ENCODE peak calls at places on chromosomes 11 and 22, in four cellular contexts. R, H, E and F are unnamed samples.

GRCh38 chr22:37331034-37331428 is 48.7 kb downstream of the CYTH4 start:
- DNase-seq in E (no peak), R (no peak), H (no peak), F (no peak)

GRCh38 chr11:78419327-78419726 is 1.7 kb upstream of the GAB2 start:
- DNase-seq in H (no peak), E (no peak), R (peak; percentile 86), F (peak; percentile 50)

GRCh38 chr11:12100886-12101285 is 9.5 kb upstream of the MICAL2 start:
- DNase-seq in E (no peak), R (no peak), H (no peak), F (peak; percentile 79)

GRCh38 chr11:18668131-18668530 is 30.4 kb upstream of the TMEM86A start:
- DNase-seq in R (no peak), E (no peak), H (no peak), F (no peak)

GRCh38 chr11:8802263-8802662 is 108.7 kb upstream of the AKIP1 start:
- DNase-seq in R (no peak), H (no peak), E (no peak), F (no peak)

GRCh38 chr22:45757068-45757467 is 85.4 kb downstream of the ATXN10 start:
- DNase-seq in E (peak; percentile 87), H (no peak), R (peak; percentile 71), F (no peak)

GRCh38 chr11:76750067-76750466 is 33.1 kb upstream of the TSKU start:
- DNase-seq in R (no peak), E (no peak), H (no peak), F (no peak)

GRCh38 chr11:124877631-124878496 is 12.6 kb downstream of the ROBO3 start:
- DNase-seq in E (no peak), H (peak; percentile 46), R (peak; percentile 64), F (no peak)

GRCh38 chr11:19393941-19394340 is 153.2 kb upstream of the E2F8 start:
- DNase-seq in H (no peak), E (no peak), R (no peak), F (no peak)

GRCh38 chr11:128772814-128773213 is 78.9 kb downstream of the FLI1 start:
- DNase-seq in H (peak; percentile 72), R (no peak), E (no peak), F (peak; percentile 82)

GRCh38 chr11:3128356-3129180 is 36.5 kb downstream of the OSBPL5 start:
- DNase-seq in H (no peak), R (peak; percentile 62), E (no peak), F (peak; percentile 38)

GRCh38 chr11:57386178-57386945 is 4.1 kb downstream of the PRG2 start:
- DNase-seq in E (no peak), H (no peak), R (no peak), F (no peak)

GRCh38 chr11:10348650-10349280 is 43.9 kb downstream of the ADM start:
- DNase-seq in H (no peak), R (no peak), E (no peak), F (no peak)

GRCh38 chr11:46240861-46241260 is 36.6 kb upstream of the CREB3L1 start:
- DNase-seq in H (no peak), R (no peak), E (no peak), F (no peak)

DNA sequence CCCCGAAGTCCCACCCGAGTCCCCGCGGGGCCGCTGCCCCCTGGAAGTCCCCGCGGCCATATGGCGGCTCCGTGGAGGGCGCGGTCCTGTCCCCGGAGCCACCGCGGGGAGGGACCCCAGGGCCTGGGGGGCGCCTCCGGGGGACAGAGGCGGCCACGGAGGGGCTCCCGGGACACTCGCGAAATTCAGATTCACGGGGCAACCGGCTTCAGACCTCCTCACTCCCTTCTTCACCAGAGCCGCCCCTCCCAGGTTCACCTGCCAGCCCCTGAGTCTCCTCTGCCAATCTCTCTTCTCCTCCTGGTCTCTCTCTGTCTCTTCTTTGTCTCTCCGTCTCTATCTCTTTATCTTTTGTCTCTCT is 28.2 kb upstream of the TOLLIP start:
- DNase-seq in R (peak; percentile 58), E (no peak), H (no peak), F (no peak)
- H3K4me3 ChIP-seq in R (peak overlapping the region; percentile 60), E (no peak overlapping the region), H (no peak overlapping the region), F (no peak overlapping the region)

GRCh38 chr11:74642912-74643311 is 50.5 kb downstream of the POLD3 start:
- DNase-seq in R (no peak), E (no peak), H (no peak), F (no peak)
- H3K36me3 ChIP-seq in R (no peaks in the 10 kb centered on the region), E (peaks cover 4% of the 10 kb centered on the region), H (no peaks in the 10 kb centered on the region), F (peaks cover 45% of the 10 kb centered on the region)

GRCh38 chr11:75198278-75198948 is 42.2 kb upstream of the TPBGL start:
- DNase-seq in E (no peak), H (no peak), R (peak; percentile 57), F (no peak)
- H3K27me3 ChIP-seq in E (no peaks in the 10 kb centered on the region), H (no peaks in the 10 kb centered on the region), R (no peaks in the 10 kb centered on the region), F (no peaks in the 10 kb centered on the region)

GRCh38 chr11:121422675-121423074 is 29.4 kb upstream of the SORL1 start:
- DNase-seq in R (no peak), E (no peak), H (no peak), F (no peak)

GRCh38 chr11:121429556-121429955 is 22.6 kb upstream of the SORL1 start:
- DNase-seq in E (no peak), R (no peak), H (no peak), F (no peak)

GRCh38 chr11:121431820-121432526 is 20.1 kb upstream of the SORL1 start:
- DNase-seq in H (no peak), R (no peak), E (no peak), F (no peak)

GRCh38 chr11:121425818-121426217 is 26.3 kb upstream of the SORL1 start:
- DNase-seq in H (no peak), R (no peak), E (no peak), F (no peak)

GRCh38 chr11:121426476-121427454 is 25.3 kb upstream of the SORL1 start:
- DNase-seq in E (peak; percentile 55), H (peak; percentile 77), R (peak; percentile 67), F (peak; percentile 68)
- H3K4me3 ChIP-seq in E (peak overlapping the region; percentile 16), H (peak overlapping the region; percentile 18), R (peak overlapping the region; percentile 41), F (peak overlapping the region; percentile 42)

DNA sequence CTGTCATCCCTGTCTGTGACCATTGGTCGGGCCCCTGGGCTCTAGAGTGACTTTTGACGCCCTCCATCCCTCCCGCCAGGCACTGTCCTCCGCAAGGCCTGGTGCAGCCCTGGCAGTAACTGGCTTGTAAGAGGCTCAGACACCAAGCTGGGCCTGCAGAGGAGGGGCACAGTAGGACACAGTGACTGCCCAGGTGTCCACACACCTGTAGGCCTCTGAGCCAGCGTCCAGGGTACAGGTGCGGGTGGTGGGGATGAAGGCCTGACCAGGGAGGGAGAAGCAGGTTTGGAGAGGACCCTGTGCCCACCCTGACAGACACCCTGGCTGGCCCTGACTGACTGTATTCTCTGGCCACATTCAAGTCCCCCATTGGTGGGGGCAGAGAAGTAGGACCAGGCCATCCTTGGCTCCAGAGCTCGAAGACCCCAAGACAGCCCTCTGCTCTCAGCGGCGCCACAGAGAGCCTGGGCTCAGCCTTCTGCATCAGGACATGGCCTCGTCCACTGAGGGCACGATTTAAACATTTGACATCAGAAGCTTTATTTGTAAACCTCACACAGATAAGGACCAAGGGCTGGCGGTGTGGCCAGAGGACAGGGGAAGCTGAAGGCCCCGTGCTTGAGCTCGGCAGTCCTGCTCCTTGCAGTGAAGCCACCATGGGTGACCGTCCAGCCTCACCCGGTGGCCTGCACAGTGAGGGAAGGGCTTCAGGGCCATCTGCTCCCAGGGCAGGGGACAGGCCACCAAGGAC is 31.4 kb downstream of the PPIL2 start:
- DNase-seq in H (peak; percentile 45), R (no peak), E (no peak), F (no peak)
- H3K36me3 ChIP-seq in H (no peaks in the 10 kb centered on the region), R (peaks cover 27% of the 10 kb centered on the region), E (peaks cover 6% of the 10 kb centered on the region), F (peaks cover 90% of the 10 kb centered on the region)